ENCODE peak calls at places on chromosomes 13 and 19, in eight cellular contexts. One of them, this sample, is unnamed. For H3K4me1, the result is how much of the 10 kb centered on the place peaks cover.

GRCh38 chr19:40223135-40223822 is 3.2 kb downstream of the CCNP start:
- DNase-seq in hepatocyte: no peak
- DNase-seq in breast epithelium: no peak
- DNase-seq in neuronal stem cell: no peak
- DNase-seq in aorta: no peak
- DNase-seq in Peyer's patch: peak
- DNase-seq in spleen: no peak
- DNase-seq in vagina: no peak
- DNase-seq in this sample: no peak

GRCh38 chr13:100208596-100208995 is 119.7 kb downstream of the PCCA start:
- DNase-seq in hepatocyte: no peak
- DNase-seq in spleen: no peak
- DNase-seq in neuronal stem cell: no peak
- DNase-seq in vagina: no peak
- DNase-seq in breast epithelium: no peak
- DNase-seq in aorta: no peak
- DNase-seq in Peyer's patch: no peak
- DNase-seq in this sample: no peak

GRCh38 chr13:97986841-97987240 is 33.4 kb downstream of the IPO5 start:
- DNase-seq in vagina: no peak
- DNase-seq in spleen: peak
- DNase-seq in neuronal stem cell: no peak
- DNase-seq in hepatocyte: no peak
- DNase-seq in Peyer's patch: peak
- DNase-seq in aorta: peak
- DNase-seq in breast epithelium: no peak
- DNase-seq in this sample: no peak

GRCh38 chr13:20231839-20232555 is at the start of gene GJB6:
- DNase-seq in vagina: no peak
- DNase-seq in Peyer's patch: no peak
- DNase-seq in breast epithelium: no peak
- DNase-seq in neuronal stem cell: peak
- DNase-seq in hepatocyte: peak
- DNase-seq in spleen: no peak
- DNase-seq in aorta: no peak
- DNase-seq in this sample: peak

GRCh38 chr13:98340026-98340425 is 163.0 kb upstream of the RNF113B start:
- DNase-seq in spleen: no peak
- DNase-seq in breast epithelium: no peak
- DNase-seq in hepatocyte: no peak
- DNase-seq in aorta: no peak
- DNase-seq in Peyer's patch: no peak
- DNase-seq in neuronal stem cell: no peak
- DNase-seq in vagina: no peak
- DNase-seq in this sample: no peak

GRCh38 chr13:30204564-30204963 is 102.8 kb downstream of the KATNAL1 start:
- DNase-seq in spleen: no peak
- DNase-seq in aorta: no peak
- DNase-seq in hepatocyte: no peak
- DNase-seq in neuronal stem cell: no peak
- DNase-seq in breast epithelium: no peak
- DNase-seq in Peyer's patch: no peak
- DNase-seq in vagina: no peak
- DNase-seq in this sample: no peak

GRCh38 chr13:73081256-73081915 is 22.6 kb downstream of the KLF5 start:
- DNase-seq in neuronal stem cell: no peak
- DNase-seq in aorta: no peak
- DNase-seq in hepatocyte: no peak
- DNase-seq in breast epithelium: no peak
- DNase-seq in vagina: no peak
- DNase-seq in Peyer's patch: no peak
- DNase-seq in spleen: no peak
- DNase-seq in this sample: no peak

GRCh38 chr19:17107546-17108452 is 32.2 kb downstream of the MYO9B start:
- DNase-seq in breast epithelium: peak
- DNase-seq in spleen: peak
- DNase-seq in hepatocyte: peak
- DNase-seq in Peyer's patch: no peak
- DNase-seq in aorta: peak
- DNase-seq in neuronal stem cell: no peak
- DNase-seq in vagina: no peak
- DNase-seq in this sample: peak

GRCh38 chr13:114029866-114030625 is 56.2 kb upstream of the C13orf46 start:
- DNase-seq in hepatocyte: no peak
- DNase-seq in Peyer's patch: no peak
- DNase-seq in spleen: no peak
- DNase-seq in aorta: no peak
- DNase-seq in breast epithelium: no peak
- DNase-seq in neuronal stem cell: no peak
- DNase-seq in vagina: no peak
- DNase-seq in this sample: no peak

GRCh38 chr13:24085662-24086061 is 74.9 kb upstream of the SPATA13 start:
- DNase-seq in vagina: no peak
- DNase-seq in breast epithelium: no peak
- DNase-seq in hepatocyte: no peak
- DNase-seq in spleen: no peak
- DNase-seq in neuronal stem cell: no peak
- DNase-seq in aorta: no peak
- DNase-seq in Peyer's patch: no peak
- DNase-seq in this sample: no peak

GRCh38 chr19:48194041-48194871 is 23.8 kb downstream of the ZSWIM9 start:
- DNase-seq in breast epithelium: no peak
- DNase-seq in spleen: no peak
- DNase-seq in aorta: no peak
- DNase-seq in hepatocyte: no peak
- DNase-seq in neuronal stem cell: no peak
- DNase-seq in Peyer's patch: no peak
- DNase-seq in vagina: no peak
- DNase-seq in this sample: peak

GRCh38 chr19:41433171-41433570 is 6.0 kb upstream of the B3GNT8 start:
- DNase-seq in neuronal stem cell: no peak
- DNase-seq in vagina: no peak
- DNase-seq in hepatocyte: no peak
- DNase-seq in spleen: no peak
- DNase-seq in aorta: peak
- DNase-seq in Peyer's patch: no peak
- DNase-seq in breast epithelium: no peak
- DNase-seq in this sample: no peak

GRCh38 chr19:35513231-35513974 is at the start of gene DMKN:
- DNase-seq in breast epithelium: no peak
- DNase-seq in Peyer's patch: no peak
- DNase-seq in neuronal stem cell: no peak
- DNase-seq in spleen: no peak
- DNase-seq in hepatocyte: peak
- DNase-seq in aorta: no peak
- DNase-seq in vagina: no peak
- DNase-seq in this sample: peak

GRCh38 chr19:58562126-58563033 is 4.0 kb upstream of the UBE2M start:
- DNase-seq in vagina: no peak
- DNase-seq in Peyer's patch: no peak
- DNase-seq in breast epithelium: no peak
- DNase-seq in hepatocyte: peak
- DNase-seq in neuronal stem cell: no peak
- DNase-seq in spleen: peak
- DNase-seq in aorta: peak
- DNase-seq in this sample: peak

GRCh38 chr13:99275093-99275469 is 16.9 kb upstream of the GPR18 start:
- DNase-seq in hepatocyte: no peak
- DNase-seq in Peyer's patch: no peak
- DNase-seq in vagina: no peak
- DNase-seq in spleen: no peak
- DNase-seq in neuronal stem cell: no peak
- DNase-seq in aorta: no peak
- DNase-seq in breast epithelium: no peak
- DNase-seq in this sample: no peak

GRCh38 chr13:31090921-31091624 is 70.6 kb downstream of the HSPH1 start:
- DNase-seq in breast epithelium: no peak
- DNase-seq in aorta: no peak
- DNase-seq in spleen: no peak
- DNase-seq in neuronal stem cell: no peak
- DNase-seq in hepatocyte: no peak
- DNase-seq in vagina: peak
- DNase-seq in Peyer's patch: no peak
- DNase-seq in this sample: peak

GRCh38 chr13:42364613-42365000 is 92.7 kb downstream of the AKAP11 start:
- DNase-seq in Peyer's patch: no peak
- DNase-seq in vagina: no peak
- DNase-seq in breast epithelium: no peak
- DNase-seq in spleen: no peak
- DNase-seq in neuronal stem cell: peak
- DNase-seq in aorta: no peak
- DNase-seq in hepatocyte: no peak
- DNase-seq in this sample: peak

GRCh38 chr13:24247016-24247415 is 62.4 kb upstream of the C1QTNF9 start:
- DNase-seq in vagina: no peak
- DNase-seq in spleen: no peak
- DNase-seq in breast epithelium: no peak
- DNase-seq in aorta: no peak
- DNase-seq in Peyer's patch: no peak
- DNase-seq in neuronal stem cell: no peak
- DNase-seq in hepatocyte: no peak
- DNase-seq in this sample: no peak

GRCh38 chr19:1206733-1207301 is 1.2 kb downstream of the STK11 start:
- DNase-seq in spleen: peak
- DNase-seq in breast epithelium: no peak
- DNase-seq in aorta: no peak
- DNase-seq in vagina: no peak
- DNase-seq in hepatocyte: peak
- DNase-seq in Peyer's patch: peak
- DNase-seq in neuronal stem cell: no peak
- DNase-seq in this sample: no peak

GRCh38 chr13:26380930-26381329 is 127.0 kb downstream of the CDK8 start:
- DNase-seq in hepatocyte: no peak
- DNase-seq in spleen: no peak
- DNase-seq in vagina: no peak
- DNase-seq in neuronal stem cell: no peak
- DNase-seq in breast epithelium: no peak
- DNase-seq in Peyer's patch: no peak
- DNase-seq in aorta: no peak
- DNase-seq in this sample: no peak

GRCh38 chr19:32543107-32543900 is 37.7 kb upstream of the PDCD5 start:
- DNase-seq in Peyer's patch: no peak
- DNase-seq in aorta: no peak
- DNase-seq in hepatocyte: no peak
- DNase-seq in neuronal stem cell: no peak
- DNase-seq in breast epithelium: no peak
- DNase-seq in spleen: no peak
- DNase-seq in vagina: no peak
- DNase-seq in this sample: no peak

GRCh38 chr19:42003506-42004294 is 9.7 kb upstream of the ATP1A3 start:
- DNase-seq in hepatocyte: no peak
- DNase-seq in neuronal stem cell: no peak
- DNase-seq in Peyer's patch: no peak
- DNase-seq in spleen: no peak
- DNase-seq in aorta: no peak
- DNase-seq in vagina: no peak
- DNase-seq in breast epithelium: no peak
- DNase-seq in this sample: no peak

GRCh38 chr13:76389321-76389720 is 496.9 kb downstream of the KCTD12 start:
- DNase-seq in hepatocyte: no peak
- DNase-seq in aorta: no peak
- DNase-seq in Peyer's patch: no peak
- DNase-seq in spleen: no peak
- DNase-seq in breast epithelium: no peak
- DNase-seq in vagina: no peak
- DNase-seq in neuronal stem cell: no peak
- DNase-seq in this sample: no peak

GRCh38 chr19:44955500-44956439 is 590 bp downstream of the CLPTM1 start:
- DNase-seq in spleen: no peak
- DNase-seq in aorta: no peak
- DNase-seq in breast epithelium: no peak
- DNase-seq in hepatocyte: no peak
- DNase-seq in neuronal stem cell: no peak
- DNase-seq in Peyer's patch: no peak
- DNase-seq in vagina: no peak
- DNase-seq in this sample: peak
- H3K4me1 ChIP-seq in spleen: half or more
- H3K4me1 ChIP-seq in aorta: under half
- H3K4me1 ChIP-seq in breast epithelium: under half
- H3K4me1 ChIP-seq in hepatocyte: under half
- H3K4me1 ChIP-seq in neuronal stem cell: under half
- H3K4me1 ChIP-seq in Peyer's patch: under half
- H3K4me1 ChIP-seq in vagina: half or more
- H3K4me1 ChIP-seq in this sample: under half

GRCh38 chr19:13864513-13865242 is 12.3 kb upstream of the NANOS3 start:
- DNase-seq in vagina: no peak
- DNase-seq in aorta: no peak
- DNase-seq in neuronal stem cell: no peak
- DNase-seq in breast epithelium: no peak
- DNase-seq in spleen: peak
- DNase-seq in Peyer's patch: no peak
- DNase-seq in hepatocyte: peak
- DNase-seq in this sample: peak
- H3K4me3 ChIP-seq in vagina: peak
- H3K4me3 ChIP-seq in aorta: peak
- H3K4me3 ChIP-seq in neuronal stem cell: no peak
- H3K4me3 ChIP-seq in breast epithelium: peak
- H3K4me3 ChIP-seq in spleen: no peak
- H3K4me3 ChIP-seq in Peyer's patch: peak
- H3K4me3 ChIP-seq in hepatocyte: no peak
- H3K4me3 ChIP-seq in this sample: peak

DNA sequence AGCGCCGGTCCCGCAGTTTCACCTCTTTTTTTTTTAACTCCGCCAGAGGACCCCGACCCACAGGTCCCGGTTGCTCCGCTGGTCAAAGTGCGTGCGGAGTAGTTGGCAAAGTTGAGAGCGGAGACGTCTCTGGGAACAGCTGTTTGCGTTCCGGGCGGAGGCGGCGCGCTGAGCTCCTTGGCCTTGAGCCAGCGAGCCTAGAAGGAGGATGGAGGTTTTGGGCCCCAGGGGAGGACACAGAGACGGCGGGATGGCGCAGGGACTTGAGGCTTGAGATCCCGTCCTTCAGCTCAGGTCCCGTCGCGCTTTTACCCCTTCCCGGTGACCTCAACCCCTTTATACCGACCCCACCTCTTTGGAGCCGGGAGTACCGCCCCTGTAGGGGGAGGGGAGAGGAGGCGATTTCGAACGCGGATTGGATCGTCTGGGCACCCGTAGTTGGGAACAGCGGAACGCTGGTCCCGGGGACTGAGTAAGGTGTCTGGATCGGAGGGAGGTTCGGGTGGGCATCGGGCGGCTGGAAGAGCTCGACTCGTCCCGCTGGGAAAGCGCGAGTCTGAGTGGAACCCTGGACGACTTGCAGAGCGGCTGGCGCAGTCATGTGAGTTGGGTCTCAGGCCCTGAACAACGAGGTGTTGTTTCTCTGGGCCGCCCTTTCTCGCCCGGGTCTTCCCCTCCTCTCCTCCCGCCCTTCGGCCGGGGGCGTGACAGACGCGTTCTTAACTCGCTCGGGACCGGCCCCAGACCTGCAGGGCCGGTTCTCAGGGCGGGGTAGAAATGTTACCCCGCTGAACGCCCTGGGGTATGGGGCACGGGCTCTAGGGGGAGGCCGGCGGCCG is at the start of gene WBP4:
- DNase-seq in breast epithelium: peak
- DNase-seq in spleen: peak
- DNase-seq in Peyer's patch: peak
- DNase-seq in neuronal stem cell: peak
- DNase-seq in hepatocyte: peak
- DNase-seq in vagina: no peak
- DNase-seq in aorta: peak
- DNase-seq in this sample: peak
- H3K4me1 ChIP-seq in breast epithelium: under half
- H3K4me1 ChIP-seq in spleen: under half
- H3K4me1 ChIP-seq in Peyer's patch: half or more
- H3K4me1 ChIP-seq in neuronal stem cell: under half
- H3K4me1 ChIP-seq in hepatocyte: under half
- H3K4me1 ChIP-seq in vagina: half or more
- H3K4me1 ChIP-seq in aorta: under half
- H3K4me1 ChIP-seq in this sample: under half

GRCh38 chr19:14775855-14776254 is 2.5 kb downstream of the ADGRE2 start:
- DNase-seq in aorta: no peak
- DNase-seq in vagina: no peak
- DNase-seq in hepatocyte: no peak
- DNase-seq in breast epithelium: no peak
- DNase-seq in spleen: peak
- DNase-seq in Peyer's patch: peak
- DNase-seq in neuronal stem cell: no peak
- DNase-seq in this sample: no peak
- H3K4me3 ChIP-seq in aorta: no peak
- H3K4me3 ChIP-seq in vagina: no peak
- H3K4me3 ChIP-seq in hepatocyte: no peak
- H3K4me3 ChIP-seq in breast epithelium: peak
- H3K4me3 ChIP-seq in spleen: peak
- H3K4me3 ChIP-seq in Peyer's patch: peak
- H3K4me3 ChIP-seq in neuronal stem cell: no peak
- H3K4me3 ChIP-seq in this sample: no peak